ENCODE peak calls at places on chromosomes 3 and 15, in five cellular contexts. One of them, this sample, is unnamed.

GRCh38 chr3:15794303-15794771 is 3.4 kb downstream of the ANKRD28 start:
- DNase-seq in PC-9: peak; percentile 34
- DNase-seq in uterus: no peak
- DNase-seq in mammary epithelial cell: peak; percentile 44
- DNase-seq in AG04450: peak; percentile 36
- DNase-seq in this sample: peak; percentile 92

GRCh38 chr15:62369454-62369853 is 204.4 kb upstream of the C2CD4B start:
- DNase-seq in AG04450: no peak
- DNase-seq in mammary epithelial cell: no peak
- DNase-seq in uterus: no peak
- DNase-seq in PC-9: no peak
- DNase-seq in this sample: peak; percentile 48

GRCh38 chr3:179016979-179017670 is 54.5 kb downstream of the ZMAT3 start:
- DNase-seq in mammary epithelial cell: no peak
- DNase-seq in PC-9: no peak
- DNase-seq in AG04450: no peak
- DNase-seq in uterus: no peak
- DNase-seq in this sample: no peak

GRCh38 chr3:21876742-21877141 is 125.7 kb upstream of the ZNF385D start:
- DNase-seq in uterus: no peak
- DNase-seq in PC-9: no peak
- DNase-seq in mammary epithelial cell: no peak
- DNase-seq in AG04450: no peak
- DNase-seq in this sample: no peak

GRCh38 chr3:196624907-196625306 is 14.6 kb upstream of the NRROS start:
- DNase-seq in PC-9: peak; percentile 18
- DNase-seq in uterus: no peak
- DNase-seq in mammary epithelial cell: no peak
- DNase-seq in AG04450: no peak
- DNase-seq in this sample: no peak

GRCh38 chr3:26345613-26346012 is 277.0 kb upstream of the LRRC3B start:
- DNase-seq in mammary epithelial cell: no peak
- DNase-seq in AG04450: no peak
- DNase-seq in PC-9: no peak
- DNase-seq in uterus: no peak
- DNase-seq in this sample: no peak

GRCh38 chr15:47340576-47340920 is 376.8 kb upstream of the SEMA6D start:
- DNase-seq in AG04450: no peak
- DNase-seq in PC-9: no peak
- DNase-seq in mammary epithelial cell: no peak
- DNase-seq in uterus: no peak
- DNase-seq in this sample: no peak

GRCh38 chr3:131540821-131541220 is 38.0 kb upstream of the MRPL3 start:
- DNase-seq in mammary epithelial cell: no peak
- DNase-seq in PC-9: no peak
- DNase-seq in AG04450: no peak
- DNase-seq in uterus: no peak
- DNase-seq in this sample: no peak

GRCh38 chr3:160577551-160578195 is 12.3 kb upstream of the KPNA4 start:
- DNase-seq in uterus: no peak
- DNase-seq in PC-9: peak; percentile 44
- DNase-seq in mammary epithelial cell: peak; percentile 38
- DNase-seq in AG04450: no peak
- DNase-seq in this sample: peak; percentile 52

DNA sequence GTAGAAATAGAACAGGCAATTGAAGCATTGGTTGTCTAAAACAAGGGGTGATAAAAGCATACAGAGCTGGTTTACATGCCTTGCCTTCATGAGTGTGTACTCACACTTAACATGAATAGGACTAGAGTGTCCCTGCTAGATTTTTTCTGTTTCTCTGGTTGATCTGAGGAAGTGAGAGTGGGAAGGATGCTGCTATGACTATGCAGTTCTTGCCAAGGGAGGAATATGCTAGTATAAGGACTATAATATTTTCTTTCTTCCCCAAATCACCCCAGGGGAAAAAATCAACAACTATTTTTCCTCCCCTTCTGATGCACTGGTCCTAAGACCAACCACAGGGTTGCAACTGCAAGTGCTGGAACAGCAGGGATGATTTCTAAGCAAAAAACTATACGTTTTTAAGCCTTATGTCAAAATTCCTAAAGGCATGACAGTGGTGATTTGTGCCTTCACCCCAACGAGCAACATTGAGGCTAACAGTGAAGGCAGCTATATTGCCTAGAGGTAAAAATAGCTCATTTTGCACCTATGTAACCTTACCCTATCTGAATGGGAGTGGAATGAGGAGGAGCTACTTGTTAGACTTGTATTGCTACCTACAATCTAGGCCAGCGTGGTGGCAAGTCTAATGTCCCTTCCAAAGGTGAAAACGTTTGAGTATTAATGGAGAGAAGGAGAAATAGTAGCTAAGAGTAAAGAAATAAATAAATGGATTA is 33.5 kb upstream of the USP8 start:
- DNase-seq in mammary epithelial cell: no peak
- DNase-seq in PC-9: peak; percentile 67
- DNase-seq in AG04450: no peak
- DNase-seq in uterus: no peak
- DNase-seq in this sample: no peak
- H3K9me3 ChIP-seq in mammary epithelial cell: no peaks in the 10 kb centered on the region
- H3K9me3 ChIP-seq in PC-9: no peaks in the 10 kb centered on the region
- H3K9me3 ChIP-seq in AG04450: no peaks in the 10 kb centered on the region
- H3K9me3 ChIP-seq in uterus: no peaks in the 10 kb centered on the region
- H3K9me3 ChIP-seq in this sample: no peaks in the 10 kb centered on the region

GRCh38 chr3:14248849-14249523 is 70.4 kb downstream of the LSM3 start:
- DNase-seq in AG04450: no peak
- DNase-seq in uterus: peak; percentile 42
- DNase-seq in mammary epithelial cell: no peak
- DNase-seq in PC-9: no peak
- DNase-seq in this sample: no peak
- H3K27ac ChIP-seq in AG04450: no peak overlapping the region
- H3K27ac ChIP-seq in uterus: no peak overlapping the region
- H3K27ac ChIP-seq in mammary epithelial cell: no peak overlapping the region
- H3K27ac ChIP-seq in PC-9: no peak overlapping the region
- H3K27ac ChIP-seq in this sample: no peak overlapping the region

GRCh38 chr15:75114327-75114726 is 87.4 kb upstream of the C15orf39 start:
- DNase-seq in AG04450: no peak
- DNase-seq in uterus: no peak
- DNase-seq in PC-9: no peak
- DNase-seq in mammary epithelial cell: no peak
- DNase-seq in this sample: no peak

GRCh38 chr15:75112848-75113492 is 88.7 kb upstream of the C15orf39 start:
- DNase-seq in mammary epithelial cell: no peak
- DNase-seq in uterus: no peak
- DNase-seq in AG04450: no peak
- DNase-seq in PC-9: no peak
- DNase-seq in this sample: no peak

GRCh38 chr15:75117993-75118392 is 83.7 kb upstream of the C15orf39 start:
- DNase-seq in mammary epithelial cell: no peak
- DNase-seq in PC-9: no peak
- DNase-seq in uterus: no peak
- DNase-seq in AG04450: no peak
- DNase-seq in this sample: no peak

GRCh38 chr15:75112278-75112847 is 89.0 kb downstream of the PPCDC start:
- DNase-seq in PC-9: peak; percentile 71
- DNase-seq in uterus: no peak
- DNase-seq in mammary epithelial cell: no peak
- DNase-seq in AG04450: no peak
- DNase-seq in this sample: no peak

GRCh38 chr15:75114796-75115195 is 86.9 kb upstream of the C15orf39 start:
- DNase-seq in uterus: no peak
- DNase-seq in mammary epithelial cell: no peak
- DNase-seq in AG04450: no peak
- DNase-seq in PC-9: no peak
- DNase-seq in this sample: no peak
- H3K9me3 ChIP-seq in uterus: no peaks in the 10 kb centered on the region
- H3K9me3 ChIP-seq in mammary epithelial cell: peaks cover 13% of the 10 kb centered on the region
- H3K9me3 ChIP-seq in AG04450: peaks cover 5% of the 10 kb centered on the region
- H3K9me3 ChIP-seq in PC-9: no peaks in the 10 kb centered on the region
- H3K9me3 ChIP-seq in this sample: no peaks in the 10 kb centered on the region

GRCh38 chr3:193835414-193835813 is 242.4 kb downstream of the OPA1 start:
- DNase-seq in AG04450: no peak
- DNase-seq in PC-9: no peak
- DNase-seq in mammary epithelial cell: no peak
- DNase-seq in uterus: no peak
- DNase-seq in this sample: no peak

GRCh38 chr3:193836511-193836910 is 243.5 kb downstream of the OPA1 start:
- DNase-seq in AG04450: no peak
- DNase-seq in uterus: no peak
- DNase-seq in PC-9: no peak
- DNase-seq in mammary epithelial cell: no peak
- DNase-seq in this sample: no peak

GRCh38 chr3:193836918-193837317 is 243.9 kb downstream of the OPA1 start:
- DNase-seq in mammary epithelial cell: no peak
- DNase-seq in uterus: no peak
- DNase-seq in AG04450: no peak
- DNase-seq in PC-9: no peak
- DNase-seq in this sample: no peak

GRCh38 chr3:193840111-193840641 is 247.2 kb downstream of the OPA1 start:
- DNase-seq in PC-9: peak; percentile 70
- DNase-seq in uterus: no peak
- DNase-seq in mammary epithelial cell: no peak
- DNase-seq in AG04450: no peak
- DNase-seq in this sample: no peak

GRCh38 chr3:193837347-193837827 is 244.4 kb downstream of the OPA1 start:
- DNase-seq in PC-9: no peak
- DNase-seq in AG04450: no peak
- DNase-seq in uterus: no peak
- DNase-seq in mammary epithelial cell: peak; percentile 75
- DNase-seq in this sample: no peak
- H3K27ac ChIP-seq in PC-9: no peak overlapping the region
- H3K27ac ChIP-seq in AG04450: no peak overlapping the region
- H3K27ac ChIP-seq in uterus: no peak overlapping the region
- H3K27ac ChIP-seq in mammary epithelial cell: no peak overlapping the region
- H3K27ac ChIP-seq in this sample: no peak overlapping the region

DNA sequence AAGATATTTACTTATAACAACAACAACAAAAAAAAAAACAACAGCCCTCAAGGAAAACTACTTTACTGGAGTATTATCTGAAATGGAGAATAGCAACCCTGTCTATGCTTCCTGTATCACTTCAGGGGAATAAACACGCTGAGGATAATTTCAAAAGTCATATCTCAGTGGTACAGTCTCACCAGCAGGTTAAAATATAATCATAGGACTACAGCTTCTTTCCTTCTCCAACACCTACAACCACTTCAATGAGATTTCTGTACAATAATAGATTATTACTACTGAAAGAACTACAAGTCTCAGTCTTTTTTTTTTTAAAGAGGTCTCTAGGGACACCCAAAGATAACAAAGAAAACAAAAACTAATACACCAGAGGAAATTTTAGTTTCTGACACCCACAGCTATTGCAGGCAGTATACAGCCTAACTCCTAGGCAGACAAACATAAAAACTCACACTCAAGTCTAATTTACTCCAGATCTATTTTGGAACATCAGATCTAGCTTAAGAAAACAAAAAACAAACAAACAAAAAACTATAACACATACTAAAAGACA is 268.2 kb downstream of the BCHE start:
- DNase-seq in PC-9: no peak
- DNase-seq in uterus: no peak
- DNase-seq in AG04450: no peak
- DNase-seq in mammary epithelial cell: no peak
- DNase-seq in this sample: no peak
- H3K9me3 ChIP-seq in PC-9: no peaks in the 10 kb centered on the region
- H3K9me3 ChIP-seq in uterus: no peaks in the 10 kb centered on the region
- H3K9me3 ChIP-seq in AG04450: no peaks in the 10 kb centered on the region
- H3K9me3 ChIP-seq in mammary epithelial cell: no peaks in the 10 kb centered on the region
- H3K9me3 ChIP-seq in this sample: no peaks in the 10 kb centered on the region

GRCh38 chr15:63930034-63930433 is 96.3 kb upstream of the HERC1 start:
- DNase-seq in uterus: no peak
- DNase-seq in PC-9: no peak
- DNase-seq in mammary epithelial cell: no peak
- DNase-seq in AG04450: no peak
- DNase-seq in this sample: no peak

GRCh38 chr15:63928185-63928852 is 94.6 kb upstream of the HERC1 start:
- DNase-seq in AG04450: no peak
- DNase-seq in mammary epithelial cell: no peak
- DNase-seq in PC-9: no peak
- DNase-seq in uterus: no peak
- DNase-seq in this sample: no peak

GRCh38 chr15:63933522-63933921 is 99.8 kb upstream of the HERC1 start:
- DNase-seq in mammary epithelial cell: peak; percentile 73
- DNase-seq in PC-9: no peak
- DNase-seq in AG04450: no peak
- DNase-seq in uterus: no peak
- DNase-seq in this sample: no peak

GRCh38 chr15:63931556-63931955 is 97.8 kb upstream of the HERC1 start:
- DNase-seq in AG04450: no peak
- DNase-seq in mammary epithelial cell: no peak
- DNase-seq in PC-9: no peak
- DNase-seq in uterus: no peak
- DNase-seq in this sample: no peak
- H3K27ac ChIP-seq in AG04450: no peak overlapping the region
- H3K27ac ChIP-seq in mammary epithelial cell: no peak overlapping the region
- H3K27ac ChIP-seq in PC-9: no peak overlapping the region
- H3K27ac ChIP-seq in uterus: no peak overlapping the region
- H3K27ac ChIP-seq in this sample: no peak overlapping the region

GRCh38 chr3:43043793-43044192 is 62.1 kb downstream of the POMGNT2 start:
- DNase-seq in PC-9: no peak
- DNase-seq in mammary epithelial cell: no peak
- DNase-seq in uterus: no peak
- DNase-seq in AG04450: no peak
- DNase-seq in this sample: no peak

GRCh38 chr3:43046583-43046982 is 59.3 kb downstream of the POMGNT2 start:
- DNase-seq in AG04450: no peak
- DNase-seq in PC-9: no peak
- DNase-seq in mammary epithelial cell: no peak
- DNase-seq in uterus: no peak
- DNase-seq in this sample: no peak

GRCh38 chr3:43053291-43053690 is 52.6 kb downstream of the POMGNT2 start:
- DNase-seq in AG04450: no peak
- DNase-seq in mammary epithelial cell: no peak
- DNase-seq in uterus: no peak
- DNase-seq in PC-9: no peak
- DNase-seq in this sample: no peak

GRCh38 chr3:43043071-43043766 is 62.7 kb downstream of the POMGNT2 start:
- DNase-seq in mammary epithelial cell: no peak
- DNase-seq in AG04450: no peak
- DNase-seq in PC-9: peak; percentile 9
- DNase-seq in uterus: no peak
- DNase-seq in this sample: no peak

DNA sequence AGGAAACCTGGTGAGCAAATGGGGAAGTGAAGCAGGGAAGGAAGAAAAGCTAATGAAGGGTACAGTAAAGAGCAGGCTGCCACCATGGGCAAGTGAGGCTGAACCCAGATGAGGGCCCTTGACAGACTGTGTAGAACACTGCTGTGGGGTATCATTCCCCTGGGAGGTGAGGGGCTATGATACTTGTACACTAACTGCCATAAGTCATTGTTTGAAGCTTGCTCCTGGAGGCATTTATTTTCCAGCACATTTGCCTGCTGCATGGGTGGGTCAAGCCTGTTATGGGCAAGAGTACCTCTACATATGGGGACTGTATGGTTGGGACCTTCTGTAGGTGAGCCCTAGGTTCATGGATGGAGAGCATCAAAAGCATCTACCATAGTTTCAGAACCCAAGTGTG is 57.4 kb downstream of the POMGNT2 start:
- DNase-seq in AG04450: no peak
- DNase-seq in PC-9: no peak
- DNase-seq in uterus: no peak
- DNase-seq in mammary epithelial cell: no peak
- DNase-seq in this sample: no peak
- H3K9me3 ChIP-seq in AG04450: no peaks in the 10 kb centered on the region
- H3K9me3 ChIP-seq in PC-9: no peaks in the 10 kb centered on the region
- H3K9me3 ChIP-seq in uterus: peaks cover 22% of the 10 kb centered on the region
- H3K9me3 ChIP-seq in mammary epithelial cell: peaks cover 4% of the 10 kb centered on the region
- H3K9me3 ChIP-seq in this sample: no peaks in the 10 kb centered on the region